ENCODE peak calls at places on chromosome 5, in five cellular contexts. Z is PC-9, U is tibial artery, P is fibroblast of pulmonary artery, H is Caco-2. D is an unnamed sample.

GRCh38 chr5:117204926-117205869 is 630.6 kb upstream of the SEMA6A start:
- DNase-seq in Z (no peak), U (no peak), P (peak; percentile 3), H (no peak), D (no peak)

GRCh38 chr5:53031695-53032096 is 42.5 kb downstream of the ITGA2 start:
- DNase-seq in Z (peak; percentile 31), U (no peak), P (peak; percentile 86), H (no peak), D (peak; percentile 80)

GRCh38 chr5:119524461-119524860 is 72.2 kb downstream of the HSD17B4 start:
- DNase-seq in Z (no peak), U (no peak), P (peak; percentile 25), H (no peak), D (no peak)

GRCh38 chr5:178590141-178590923 is at the start of gene COL23A1:
- DNase-seq in Z (no peak), U (peak; percentile 81), P (peak; percentile 53), H (peak; percentile 59), D (no peak)

GRCh38 chr5:66814146-66814991 is 218.2 kb downstream of the MAST4 start:
- DNase-seq in Z (peak; percentile 29), U (no peak), P (peak; percentile 76), H (no peak), D (peak; percentile 33)

GRCh38 chr5:87825583-87825982 is 412.9 kb upstream of the CCNH start:
- DNase-seq in Z (no peak), U (no peak), P (no peak), H (no peak), D (no peak)

GRCh38 chr5:65883461-65883860 is 42.9 kb upstream of the ERBIN start:
- DNase-seq in Z (no peak), U (no peak), P (no peak), H (no peak), D (no peak)

GRCh38 chr5:29077451-29077850 is 2039.1 kb upstream of the CDH9 start:
- DNase-seq in Z (peak; percentile 25), U (no peak), P (no peak), H (no peak), D (no peak)

GRCh38 chr5:61866930-61867329 is 439.1 kb upstream of the KIF2A start:
- DNase-seq in Z (no peak), U (no peak), P (no peak), H (no peak), D (no peak)

GRCh38 chr5:158565017-158565789 is 534.5 kb downstream of the EBF1 start:
- DNase-seq in Z (no peak), U (no peak), P (no peak), H (no peak), D (no peak)

GRCh38 chr5:109411627-109412026 is 1.9 kb upstream of the PJA2 start:
- DNase-seq in Z (no peak), U (no peak), P (peak; percentile 94), H (no peak), D (no peak)
- H3K4me3 ChIP-seq in Z (peak overlapping the region; percentile 63), U (no peak overlapping the region), P (no peak overlapping the region), H (no peak overlapping the region), D (no peak overlapping the region)

DNA sequence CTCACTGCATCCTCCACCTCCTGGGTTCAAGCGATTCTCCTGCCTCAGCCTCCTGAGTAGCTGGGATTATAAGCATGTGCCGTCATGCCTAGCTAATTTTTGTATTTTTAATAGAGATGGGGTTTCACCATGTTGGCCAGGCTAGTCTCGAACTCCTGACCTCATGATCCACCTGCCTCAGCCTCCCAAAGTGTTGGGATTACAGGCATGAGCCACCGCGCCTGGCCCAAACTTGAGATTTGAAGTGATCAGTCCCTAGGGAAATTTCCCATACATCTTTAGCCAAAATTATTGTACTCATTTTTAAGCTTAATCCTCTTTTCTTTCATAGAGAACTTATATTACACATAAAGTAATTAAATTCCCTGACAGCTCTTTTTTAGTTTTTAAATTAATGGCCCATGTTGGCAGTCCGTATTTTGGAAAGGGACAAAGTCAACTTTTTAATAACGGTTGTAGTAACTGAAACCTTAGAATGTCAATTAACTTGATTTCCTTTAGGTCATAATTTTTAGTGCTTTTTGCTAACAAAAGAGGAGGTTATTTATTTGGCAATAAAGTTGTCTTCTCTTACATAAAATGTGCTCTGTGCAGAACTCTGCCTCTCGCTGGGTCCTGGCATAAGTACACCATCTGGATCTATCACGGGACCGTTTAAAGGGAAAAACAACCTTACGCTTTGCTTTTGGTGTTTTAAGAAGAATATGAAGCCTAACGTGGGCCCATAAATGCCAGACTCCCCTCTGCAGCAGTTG is 142.3 kb upstream of the OTULINL start:
- DNase-seq in Z (no peak), U (no peak), P (peak; percentile 36), H (no peak), D (no peak)
- H3K4me3 ChIP-seq in Z (no peak overlapping the region), U (no peak overlapping the region), P (no peak overlapping the region), H (no peak overlapping the region), D (no peak overlapping the region)

GRCh38 chr5:100824635-100825034 is 78.4 kb downstream of the ST8SIA4 start:
- DNase-seq in Z (no peak), U (no peak), P (no peak), H (no peak), D (no peak)

GRCh38 chr5:100828756-100829342 is 74.2 kb downstream of the ST8SIA4 start:
- DNase-seq in Z (no peak), U (no peak), P (no peak), H (no peak), D (no peak)

GRCh38 chr5:100827481-100827889 is 75.6 kb downstream of the ST8SIA4 start:
- DNase-seq in Z (peak; percentile 18), U (no peak), P (peak; percentile 12), H (peak; percentile 36), D (no peak)

GRCh38 chr5:100826133-100826532 is 76.9 kb downstream of the ST8SIA4 start:
- DNase-seq in Z (no peak), U (no peak), P (no peak), H (no peak), D (no peak)

DNA sequence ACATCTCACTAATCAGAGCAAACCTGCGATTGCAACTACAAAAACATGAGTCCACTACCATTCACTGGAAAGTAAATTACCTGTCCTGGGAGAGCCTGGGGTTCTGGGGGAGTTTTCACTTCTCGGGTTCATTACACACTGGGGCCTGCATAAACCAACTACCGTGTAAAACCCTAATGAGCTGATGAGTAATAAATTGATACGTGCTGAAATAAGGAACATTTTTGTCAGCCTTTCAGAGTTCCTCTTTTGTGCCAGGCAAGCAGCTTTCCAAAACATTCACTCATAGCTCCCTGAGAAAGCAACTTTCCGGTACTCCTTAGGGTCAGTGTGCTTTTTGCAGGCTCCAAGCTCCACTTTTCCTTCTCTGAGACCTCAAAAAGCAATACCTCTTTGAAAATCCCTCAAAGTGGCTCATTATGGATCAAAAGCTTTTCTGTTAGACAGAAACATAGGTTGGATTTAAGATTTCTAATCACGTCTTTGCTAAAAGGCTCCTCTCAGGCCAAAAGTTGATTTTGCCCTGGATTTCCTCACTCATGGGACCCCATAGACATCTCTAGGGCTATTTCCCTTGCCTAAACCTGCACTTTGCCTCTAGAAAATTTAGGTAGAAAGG is 74.9 kb downstream of the ST8SIA4 start:
- DNase-seq in Z (no peak), U (no peak), P (no peak), H (no peak), D (no peak)
- H3K4me3 ChIP-seq in Z (no peak overlapping the region), U (no peak overlapping the region), P (no peak overlapping the region), H (no peak overlapping the region), D (no peak overlapping the region)

DNA sequence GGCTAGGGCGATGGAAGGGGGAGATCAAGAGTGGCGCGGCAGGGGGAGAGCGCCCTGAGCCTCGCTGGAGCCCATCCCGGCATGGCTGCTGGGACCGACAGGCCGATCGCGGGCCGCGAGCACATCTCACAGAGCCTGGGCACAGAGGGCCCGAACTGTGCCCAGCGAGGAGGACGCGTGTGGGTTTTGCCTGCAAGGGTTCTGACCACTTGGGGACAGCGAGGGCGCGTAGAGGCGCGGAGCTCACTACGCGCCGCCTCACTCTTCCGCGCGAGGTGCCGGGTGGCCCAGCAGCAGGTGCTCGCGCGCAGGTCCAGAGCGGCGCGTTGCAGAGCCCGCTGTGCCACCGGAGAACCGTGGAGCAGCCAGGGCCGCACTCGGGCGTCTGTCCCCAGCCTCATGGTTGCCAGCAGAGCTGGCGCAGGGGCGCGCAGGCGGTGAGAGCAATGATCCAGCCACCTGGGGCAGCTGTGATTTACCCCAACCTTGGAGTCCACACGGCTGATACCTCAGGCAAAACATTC is 16.3 kb upstream of the PITX1 start:
- DNase-seq in Z (no peak), U (no peak), P (no peak), H (no peak), D (no peak)
- H3K4me3 ChIP-seq in Z (no peak overlapping the region), U (no peak overlapping the region), P (no peak overlapping the region), H (no peak overlapping the region), D (no peak overlapping the region)

DNA sequence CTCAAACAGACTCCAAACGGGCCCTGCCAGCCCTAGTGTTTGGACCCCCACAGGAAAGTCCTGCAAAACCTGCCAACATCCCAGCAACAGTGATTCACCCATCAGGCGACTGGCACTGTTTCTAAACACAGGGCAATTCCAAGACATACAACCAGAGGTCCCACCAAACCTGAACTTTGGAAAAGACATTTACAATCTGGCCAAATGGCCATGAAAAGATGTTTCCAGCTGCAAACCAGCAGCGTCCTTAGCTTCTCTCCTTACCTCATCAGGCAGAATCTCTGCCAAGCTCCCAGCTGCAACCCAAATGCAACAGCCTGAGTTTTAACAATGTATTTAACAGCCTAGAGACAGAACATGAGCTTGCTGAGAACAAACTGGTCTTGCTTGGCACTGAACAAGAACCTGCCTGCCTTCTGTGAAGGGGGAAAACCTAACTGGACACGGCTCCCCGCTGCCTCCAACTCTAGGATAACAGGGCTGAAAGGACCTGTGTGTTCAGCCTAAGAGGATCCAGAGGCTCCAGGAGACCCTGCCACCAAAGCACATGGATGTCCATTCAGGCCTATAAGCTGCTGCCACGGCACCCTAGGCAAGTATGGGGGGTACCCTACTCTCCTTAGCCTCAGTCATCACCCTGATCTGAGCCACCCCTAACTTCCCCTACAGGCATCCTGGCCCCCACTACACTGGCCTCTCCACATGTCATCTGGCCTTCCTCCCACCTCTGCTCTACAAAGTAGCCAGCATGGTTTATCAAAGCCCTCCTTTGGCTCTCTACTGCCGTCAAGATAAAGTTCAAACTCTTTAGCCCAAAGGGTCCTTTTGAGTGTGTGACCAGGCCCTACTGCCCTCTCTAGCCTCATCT is 5.6 kb downstream of the P4HA2 start:
- DNase-seq in Z (no peak), U (peak; percentile 90), P (peak; percentile 83), H (no peak), D (no peak)
- H3K4me3 ChIP-seq in Z (no peak overlapping the region), U (no peak overlapping the region), P (no peak overlapping the region), H (no peak overlapping the region), D (no peak overlapping the region)

GRCh38 chr5:139384591-139385051 is 1.5 kb upstream of the SLC23A1 start:
- DNase-seq in Z (no peak), U (peak; percentile 67), P (no peak), H (no peak), D (no peak)
- H3K4me3 ChIP-seq in Z (no peak overlapping the region), U (peak overlapping the region; percentile 34), P (no peak overlapping the region), H (no peak overlapping the region), D (peak overlapping the region; percentile 37)

D was measured in Jurkat, Clone E6-1.